ENCODE peak calls at places on chromosome 21, in nine cellular contexts. K is amygdala; A is epithelial cell of esophagus; I is germinal center; J is stimulated activated CD4-positive, alpha-beta T cell treated with anti-CD3 and anti-CD28 coated beads, Interleukin-4, amount 100 ng/mL, for 48 hours; L is stimulated activated effector memory CD8-positive, alpha-beta T cell treated with anti-CD3 and anti-CD28 coated beads, Interleukin-12 subunit alpha, Interleukin-12 subunit beta, amount 100 ng/mL, for 72 hours; H is Calu3; N is NCI-H774; Q is HuH-7. M is an unnamed sample.

GRCh38 chr21:43854773-43855633 is 10.0 kb upstream of the AGPAT3 start:
- DNase-seq in H (no peak), J (peak), I (peak), L (peak), K (no peak), N (no peak), Q (no peak), A (no peak), M (peak)

GRCh38 chr21:26966360-26966977 is 419 bp downstream of the ADAMTS5 start:
- DNase-seq in L (no peak), I (no peak), A (peak), H (no peak), Q (no peak), K (no peak), J (no peak), N (no peak), M (no peak)

GRCh38 chr21:45512626-45513002 is 29.6 kb downstream of the SLC19A1 start:
- DNase-seq in K (no peak), H (no peak), Q (no peak), L (no peak), N (no peak), A (no peak), J (no peak), I (no peak), M (no peak)

GRCh38 chr21:37324558-37324957 is 42.0 kb upstream of the DYRK1A start:
- DNase-seq in Q (no peak), I (no peak), L (no peak), J (no peak), A (no peak), K (no peak), H (no peak), N (no peak), M (no peak)

GRCh38 chr21:34836103-34836932 is 167.5 kb downstream of the CLIC6 start:
- DNase-seq in H (peak), L (no peak), K (peak), J (peak), A (peak), Q (no peak), N (no peak), I (no peak), M (no peak)

GRCh38 chr21:45259206-45259795 is 28.4 kb downstream of the POFUT2 start:
- DNase-seq in N (no peak), L (peak), Q (no peak), J (no peak), H (no peak), K (no peak), I (no peak), A (no peak), M (no peak)

GRCh38 chr21:42352433-42353095 is 1.8 kb upstream of the TFF2 start:
- DNase-seq in Q (no peak), I (no peak), N (no peak), A (no peak), L (no peak), K (no peak), H (no peak), J (no peak), M (no peak)

GRCh38 chr21:20999567-21000169 is 1.5 kb downstream of the NCAM2 start:
- DNase-seq in H (no peak), I (peak), N (peak), L (no peak), A (peak), K (peak), Q (peak), J (no peak), M (no peak)

GRCh38 chr21:38775733-38776132 is 30.0 kb upstream of the ETS2 start:
- DNase-seq in H (no peak), L (no peak), A (no peak), I (no peak), N (no peak), K (no peak), J (no peak), Q (no peak), M (no peak)

GRCh38 chr21:37338671-37339526 is 27.7 kb upstream of the DYRK1A start:
- DNase-seq in A (peak), J (no peak), H (peak), N (no peak), K (no peak), Q (peak), I (no peak), L (no peak), M (no peak)

GRCh38 chr21:41888749-41889376 is 9.7 kb upstream of the PRDM15 start:
- DNase-seq in L (no peak), Q (no peak), K (no peak), I (no peak), H (no peak), N (no peak), A (no peak), J (no peak), M (no peak)

GRCh38 chr21:31299291-31300147 is 44.5 kb downstream of the TIAM1 start:
- DNase-seq in K (no peak), J (no peak), Q (no peak), N (no peak), H (no peak), I (no peak), A (peak), L (no peak), M (peak)

GRCh38 chr21:36908260-36908908 is 58.1 kb downstream of the HLCS start:
- DNase-seq in H (no peak), K (no peak), L (no peak), N (no peak), A (no peak), Q (no peak), J (no peak), I (no peak), M (no peak)

GRCh38 chr21:39377444-39378050 is 28.7 kb upstream of the HMGN1 start:
- DNase-seq in N (no peak), J (no peak), A (peak), Q (no peak), I (no peak), K (no peak), L (no peak), H (no peak), M (no peak)

GRCh38 chr21:35002879-35003722 is 46.0 kb downstream of the RUNX1 start:
- DNase-seq in J (no peak), I (no peak), N (no peak), A (no peak), K (no peak), L (no peak), Q (no peak), H (no peak), M (no peak)

GRCh38 chr21:42670884-42671283 is 17.5 kb downstream of the PDE9A start:
- DNase-seq in N (no peak), I (no peak), H (no peak), A (no peak), L (no peak), J (no peak), Q (no peak), K (no peak), M (no peak)

GRCh38 chr21:26945916-26946315 is 21.0 kb downstream of the ADAMTS5 start:
- DNase-seq in Q (no peak), A (no peak), H (no peak), I (no peak), N (no peak), K (peak), J (no peak), L (no peak), M (no peak)

M was measured in GM12878.